ENCODE peak calls at places on chromosomes 3 and 15, in five cellular contexts. One of them, this sample, is unnamed.

GRCh38 chr15:30882861-30883433 is 20.8 kb upstream of the FAN1 start:
- DNase-seq in endothelial cell of umbilical vein: no peak
- DNase-seq in upper lobe of right lung: no peak
- DNase-seq in OCI-LY7: no peak
- DNase-seq in neural progenitor cell: no peak
- DNase-seq in this sample: no peak

GRCh38 chr3:188807002-188807401 is 364.8 kb upstream of the TPRG1 start:
- DNase-seq in OCI-LY7: peak; percentile 28
- DNase-seq in upper lobe of right lung: no peak
- DNase-seq in endothelial cell of umbilical vein: peak; percentile 27
- DNase-seq in neural progenitor cell: no peak
- DNase-seq in this sample: no peak

GRCh38 chr3:139425745-139426400 is 36.4 kb upstream of the COPB2 start:
- DNase-seq in neural progenitor cell: no peak
- DNase-seq in endothelial cell of umbilical vein: no peak
- DNase-seq in upper lobe of right lung: no peak
- DNase-seq in OCI-LY7: no peak
- DNase-seq in this sample: no peak

GRCh38 chr3:50319872-50320625 is 2.5 kb downstream of the HYAL2 start:
- DNase-seq in neural progenitor cell: no peak
- DNase-seq in endothelial cell of umbilical vein: peak; percentile 46
- DNase-seq in upper lobe of right lung: no peak
- DNase-seq in OCI-LY7: no peak
- DNase-seq in this sample: peak; percentile 80

GRCh38 chr15:67550522-67550921 is 8.0 kb downstream of the MAP2K5 start:
- DNase-seq in OCI-LY7: no peak
- DNase-seq in endothelial cell of umbilical vein: no peak
- DNase-seq in upper lobe of right lung: no peak
- DNase-seq in neural progenitor cell: no peak
- DNase-seq in this sample: no peak

GRCh38 chr15:54374184-54374947 is 396.1 kb downstream of the UNC13C start:
- DNase-seq in upper lobe of right lung: no peak
- DNase-seq in OCI-LY7: no peak
- DNase-seq in neural progenitor cell: peak; percentile 3
- DNase-seq in endothelial cell of umbilical vein: no peak
- DNase-seq in this sample: peak; percentile 58

GRCh38 chr3:141764946-141765345 is 1.7 kb downstream of the GRK7 start:
- DNase-seq in OCI-LY7: no peak
- DNase-seq in upper lobe of right lung: no peak
- DNase-seq in endothelial cell of umbilical vein: no peak
- DNase-seq in neural progenitor cell: no peak
- DNase-seq in this sample: no peak

GRCh38 chr3:99562138-99562537 is 76.3 kb upstream of the COL8A1 start:
- DNase-seq in neural progenitor cell: peak; percentile 57
- DNase-seq in endothelial cell of umbilical vein: peak; percentile 49
- DNase-seq in OCI-LY7: no peak
- DNase-seq in upper lobe of right lung: no peak
- DNase-seq in this sample: no peak

GRCh38 chr3:4994144-4994730 is 15.0 kb downstream of the BHLHE40 start:
- DNase-seq in endothelial cell of umbilical vein: no peak
- DNase-seq in OCI-LY7: no peak
- DNase-seq in upper lobe of right lung: no peak
- DNase-seq in neural progenitor cell: no peak
- DNase-seq in this sample: no peak

GRCh38 chr3:43748179-43748578 is 57.4 kb downstream of the ABHD5 start:
- DNase-seq in upper lobe of right lung: no peak
- DNase-seq in neural progenitor cell: no peak
- DNase-seq in OCI-LY7: no peak
- DNase-seq in endothelial cell of umbilical vein: peak; percentile 80
- DNase-seq in this sample: no peak

GRCh38 chr3:55309336-55309735 is 177.8 kb downstream of the WNT5A start:
- DNase-seq in endothelial cell of umbilical vein: no peak
- DNase-seq in upper lobe of right lung: no peak
- DNase-seq in neural progenitor cell: no peak
- DNase-seq in OCI-LY7: no peak
- DNase-seq in this sample: no peak

GRCh38 chr3:45567730-45568172 is 26.8 kb upstream of the LIMD1 start:
- DNase-seq in neural progenitor cell: no peak
- DNase-seq in endothelial cell of umbilical vein: no peak
- DNase-seq in OCI-LY7: peak; percentile 52
- DNase-seq in upper lobe of right lung: no peak
- DNase-seq in this sample: no peak

GRCh38 chr3:187721055-187721454 is 18.7 kb upstream of the RTP2 start:
- DNase-seq in upper lobe of right lung: no peak
- DNase-seq in OCI-LY7: no peak
- DNase-seq in endothelial cell of umbilical vein: no peak
- DNase-seq in neural progenitor cell: no peak
- DNase-seq in this sample: no peak

GRCh38 chr3:67301556-67301955 is 303.4 kb downstream of the KBTBD8 start:
- DNase-seq in neural progenitor cell: no peak
- DNase-seq in OCI-LY7: no peak
- DNase-seq in endothelial cell of umbilical vein: no peak
- DNase-seq in upper lobe of right lung: no peak
- DNase-seq in this sample: no peak

GRCh38 chr3:98504534-98504933 is 7.1 kb downstream of the OR5K2 start:
- DNase-seq in endothelial cell of umbilical vein: no peak
- DNase-seq in upper lobe of right lung: no peak
- DNase-seq in OCI-LY7: no peak
- DNase-seq in neural progenitor cell: no peak
- DNase-seq in this sample: no peak

GRCh38 chr15:45376300-45376928 is 1.9 kb downstream of the GATM start:
- DNase-seq in upper lobe of right lung: no peak
- DNase-seq in neural progenitor cell: no peak
- DNase-seq in OCI-LY7: no peak
- DNase-seq in endothelial cell of umbilical vein: no peak
- DNase-seq in this sample: no peak
- H3K4me3 ChIP-seq in upper lobe of right lung: no peak overlapping the region
- H3K4me3 ChIP-seq in neural progenitor cell: no peak overlapping the region
- H3K4me3 ChIP-seq in OCI-LY7: no peak overlapping the region
- H3K4me3 ChIP-seq in endothelial cell of umbilical vein: no peak overlapping the region
- H3K4me3 ChIP-seq in this sample: peak overlapping the region; percentile 83

DNA sequence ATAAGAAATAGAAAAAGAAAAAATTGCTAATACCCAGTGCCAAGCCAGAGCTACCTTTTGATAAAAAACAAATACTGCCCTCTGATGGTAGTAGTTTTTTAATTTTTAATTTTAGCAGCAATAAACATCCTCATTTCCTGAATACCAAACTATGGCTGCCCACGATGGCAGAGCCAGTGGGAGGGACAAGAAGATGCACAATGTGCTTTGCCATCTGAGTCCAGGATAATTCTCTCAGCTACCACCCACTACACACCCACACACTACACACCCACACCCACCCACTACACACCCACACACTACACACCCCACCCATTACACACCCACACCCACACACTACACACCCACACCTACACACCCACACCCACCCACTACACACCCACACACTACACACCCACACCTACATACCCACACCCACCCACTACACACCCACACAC is 17.8 kb downstream of the CEP19 start:
- DNase-seq in endothelial cell of umbilical vein: no peak
- DNase-seq in upper lobe of right lung: no peak
- DNase-seq in neural progenitor cell: no peak
- DNase-seq in OCI-LY7: peak; percentile 39
- DNase-seq in this sample: no peak
- TF ChIP-seq CTCF in endothelial cell of umbilical vein: no peak
- TF ChIP-seq CTCF in upper lobe of right lung: peak; percentile 28
- TF ChIP-seq CTCF in neural progenitor cell: no peak
- TF ChIP-seq CTCF in OCI-LY7: peak; percentile 43
- TF ChIP-seq CTCF in this sample: no peak

DNA sequence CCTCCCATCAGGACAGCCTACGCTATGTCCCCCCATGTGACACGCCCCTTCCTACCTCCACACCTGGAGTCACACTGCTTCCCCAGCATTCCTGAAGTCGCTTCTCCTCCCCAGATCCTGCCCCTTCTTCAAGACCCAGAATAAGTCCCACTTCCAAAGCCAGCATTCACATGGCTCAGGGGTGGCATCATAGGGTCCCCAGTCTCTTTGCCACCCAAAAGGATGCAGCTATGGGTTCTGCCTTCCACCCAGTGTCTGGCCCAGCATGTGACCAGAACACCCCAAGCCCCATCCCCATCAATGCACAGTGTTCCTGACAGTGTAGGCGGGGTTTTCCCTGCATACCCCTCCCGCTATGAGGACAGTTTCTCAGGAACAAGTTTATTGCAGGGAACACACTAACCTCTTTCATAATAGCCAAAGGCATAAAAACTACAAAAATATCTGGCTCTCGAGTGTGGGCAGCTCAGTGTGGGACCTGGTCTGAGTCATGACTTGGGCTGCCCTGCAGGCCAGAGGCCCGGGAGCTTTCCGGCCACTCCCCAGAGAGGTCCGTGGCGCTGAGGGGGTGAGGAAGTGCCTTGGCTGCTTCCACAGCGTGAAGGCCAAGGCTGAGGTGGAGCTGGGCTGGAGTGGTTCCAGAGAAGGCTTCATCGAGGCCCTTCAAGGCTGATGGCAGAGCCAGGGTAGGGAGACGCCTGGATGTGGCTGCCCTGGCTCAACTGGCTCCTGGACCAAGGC is 5.8 kb downstream of the ISLR start:
- DNase-seq in neural progenitor cell: no peak
- DNase-seq in upper lobe of right lung: peak; percentile 69
- DNase-seq in OCI-LY7: no peak
- DNase-seq in endothelial cell of umbilical vein: peak; percentile 42
- DNase-seq in this sample: peak; percentile 97
- H3K27ac ChIP-seq in neural progenitor cell: no peak overlapping the region
- H3K27ac ChIP-seq in upper lobe of right lung: peak overlapping the region; percentile 47
- H3K27ac ChIP-seq in OCI-LY7: no peak overlapping the region
- H3K27ac ChIP-seq in endothelial cell of umbilical vein: peak overlapping the region; percentile 16
- H3K27ac ChIP-seq in this sample: peak overlapping the region; percentile 45

GRCh38 chr15:46471096-46471495 is 836.3 kb downstream of the SQOR start:
- DNase-seq in endothelial cell of umbilical vein: no peak
- DNase-seq in neural progenitor cell: no peak
- DNase-seq in OCI-LY7: no peak
- DNase-seq in upper lobe of right lung: no peak
- DNase-seq in this sample: no peak
- H3K4me3 ChIP-seq in endothelial cell of umbilical vein: no peak overlapping the region
- H3K4me3 ChIP-seq in neural progenitor cell: no peak overlapping the region
- H3K4me3 ChIP-seq in OCI-LY7: no peak overlapping the region
- H3K4me3 ChIP-seq in upper lobe of right lung: no peak overlapping the region
- H3K4me3 ChIP-seq in this sample: no peak overlapping the region

GRCh38 chr15:34651962-34652725 is 68.7 kb upstream of the GOLGA8B start:
- DNase-seq in OCI-LY7: no peak
- DNase-seq in neural progenitor cell: no peak
- DNase-seq in upper lobe of right lung: no peak
- DNase-seq in endothelial cell of umbilical vein: peak; percentile 6
- DNase-seq in this sample: no peak
- TF ChIP-seq CTCF in OCI-LY7: no peak
- TF ChIP-seq CTCF in neural progenitor cell: no peak
- TF ChIP-seq CTCF in upper lobe of right lung: no peak
- TF ChIP-seq CTCF in endothelial cell of umbilical vein: no peak
- TF ChIP-seq CTCF in this sample: no peak

GRCh38 chr3:111762535-111762934 is 96.5 kb upstream of the PHLDB2 start:
- DNase-seq in OCI-LY7: no peak
- DNase-seq in neural progenitor cell: no peak
- DNase-seq in upper lobe of right lung: no peak
- DNase-seq in endothelial cell of umbilical vein: no peak
- DNase-seq in this sample: no peak

GRCh38 chr3:111763101-111763500 is 96.0 kb upstream of the PHLDB2 start:
- DNase-seq in upper lobe of right lung: no peak
- DNase-seq in neural progenitor cell: no peak
- DNase-seq in OCI-LY7: no peak
- DNase-seq in endothelial cell of umbilical vein: no peak
- DNase-seq in this sample: no peak

GRCh38 chr3:111764645-111765091 is 94.4 kb upstream of the PHLDB2 start:
- DNase-seq in neural progenitor cell: no peak
- DNase-seq in OCI-LY7: no peak
- DNase-seq in endothelial cell of umbilical vein: no peak
- DNase-seq in upper lobe of right lung: no peak
- DNase-seq in this sample: no peak

GRCh38 chr3:111765136-111765535 is 93.9 kb upstream of the PHLDB2 start:
- DNase-seq in endothelial cell of umbilical vein: no peak
- DNase-seq in OCI-LY7: no peak
- DNase-seq in neural progenitor cell: no peak
- DNase-seq in upper lobe of right lung: no peak
- DNase-seq in this sample: no peak

DNA sequence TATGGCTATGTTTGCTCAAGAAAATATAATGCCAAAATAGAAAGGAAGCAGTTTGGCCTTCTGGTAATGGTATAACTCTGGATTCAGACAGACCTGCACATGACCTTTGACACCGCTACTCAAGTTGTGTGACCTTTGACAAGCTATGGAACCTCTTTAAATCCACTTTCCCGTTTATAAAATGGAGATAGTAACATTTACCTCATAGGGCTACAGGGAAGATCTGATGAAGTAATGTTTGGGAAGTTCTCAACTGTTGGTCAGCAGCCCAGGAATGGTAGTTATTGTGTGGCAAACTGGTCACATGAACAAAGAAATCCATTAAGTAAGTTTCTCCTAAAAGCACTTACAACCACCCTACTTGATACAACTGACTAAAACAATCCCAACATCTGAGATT is 95.1 kb upstream of the PHLDB2 start:
- DNase-seq in neural progenitor cell: no peak
- DNase-seq in upper lobe of right lung: no peak
- DNase-seq in OCI-LY7: no peak
- DNase-seq in endothelial cell of umbilical vein: no peak
- DNase-seq in this sample: no peak
- H3K27ac ChIP-seq in neural progenitor cell: no peak overlapping the region
- H3K27ac ChIP-seq in upper lobe of right lung: peak overlapping the region; percentile 9
- H3K27ac ChIP-seq in OCI-LY7: no peak overlapping the region
- H3K27ac ChIP-seq in endothelial cell of umbilical vein: no peak overlapping the region
- H3K27ac ChIP-seq in this sample: peak overlapping the region; percentile 81

This sample was measured in kidney.